ENCODE peak calls at places on chromosomes 11 and 22, in eight cellular contexts. L is lower leg skin, K is AML-193, H is aorta, W is fibroblast of lung, U is fibroblast of the aortic adventitia, A is SJSA1, N is NCI-H510A treated with DMSO at 0.1 percent for 48 hours. Z is an unnamed sample.

GRCh38 chr11:17218403-17218802 is 10.6 kb upstream of the PIK3C2A start:
- DNase-seq in L (no peak), K (no peak), H (no peak), W (no peak), U (no peak), A (no peak), N (no peak), Z (no peak)

GRCh38 chr11:58765078-58765477 is 33.3 kb upstream of the GLYAT start:
- DNase-seq in L (no peak), K (no peak), H (no peak), W (no peak), U (no peak), A (no peak), N (no peak), Z (no peak)

GRCh38 chr22:36332623-36333331 is 55.0 kb downstream of the MYH9 start:
- DNase-seq in L (peak), K (no peak), H (no peak), W (peak), U (peak), A (peak), N (peak), Z (no peak)

GRCh38 chr11:130144721-130145327 is 14.8 kb upstream of the ST14 start:
- DNase-seq in L (no peak), K (no peak), H (no peak), W (no peak), U (no peak), A (no peak), N (peak), Z (no peak)

GRCh38 chr22:45259754-45260394 is 19.2 kb upstream of the KIAA0930 start:
- DNase-seq in L (no peak), K (no peak), H (no peak), W (no peak), U (no peak), A (no peak), N (no peak), Z (no peak)

GRCh38 chr11:29208117-29208516 is 808.7 kb downstream of the KCNA4 start:
- DNase-seq in L (no peak), K (no peak), H (no peak), W (peak), U (peak), A (peak), N (no peak), Z (no peak)

GRCh38 chr22:32696089-32696488 is 105.4 kb upstream of the TIMP3 start:
- DNase-seq in L (no peak), K (no peak), H (no peak), W (no peak), U (no peak), A (no peak), N (no peak), Z (no peak)

GRCh38 chr11:31821779-31822574 is 10.9 kb upstream of the PAX6 start:
- DNase-seq in L (no peak), K (no peak), H (no peak), W (no peak), U (no peak), A (no peak), N (no peak), Z (no peak)

GRCh38 chr11:8281266-8281665 is 17.6 kb upstream of the LMO1 start:
- DNase-seq in L (peak), K (no peak), H (no peak), W (no peak), U (no peak), A (no peak), N (no peak), Z (no peak)

GRCh38 chr22:43867839-43868652 is 5.7 kb upstream of the SULT4A1 start:
- DNase-seq in L (peak), K (no peak), H (peak), W (peak), U (peak), A (peak), N (no peak), Z (peak)

GRCh38 chr11:2380807-2381350 is 3.8 kb downstream of the CD81 start:
- DNase-seq in L (peak), K (no peak), H (peak), W (no peak), U (no peak), A (no peak), N (no peak), Z (peak)

GRCh38 chr11:88523362-88524028 is 186.0 kb upstream of the CTSC start:
- DNase-seq in L (no peak), K (peak), H (no peak), W (peak), U (peak), A (no peak), N (no peak), Z (no peak)

GRCh38 chr11:20132667-20133039 is 27.6 kb downstream of the DBX1 start:
- DNase-seq in L (no peak), K (no peak), H (no peak), W (no peak), U (no peak), A (no peak), N (no peak), Z (no peak)

GRCh38 chr11:104573431-104573830 is 324.8 kb downstream of the CASP12 start:
- DNase-seq in L (no peak), K (no peak), H (no peak), W (peak), U (peak), A (peak), N (no peak), Z (no peak)

Z was measured in upper lobe of right lung.